ENCODE peak calls at places on chromosomes 5 and 9, in four cellular contexts. H is glutamatergic neuron, L is mucosa of gallbladder, P is islet precursor cell. V is an unnamed sample.

GRCh38 chr9:103522409-103522808 is 527.3 kb downstream of the CYLC2 start:
- DNase-seq in H (no peak), L (no peak), P (no peak), V (no peak)

GRCh38 chr9:121902483-121903135 is 190.5 kb downstream of the TTLL11 start:
- DNase-seq in L (peak; percentile 45), H (no peak), P (no peak), V (no peak)

GRCh38 chr5:74430910-74431309 is 209.6 kb downstream of the ENC1 start:
- DNase-seq in H (no peak), L (no peak), P (no peak), V (no peak)

GRCh38 chr5:174816858-174817257 is 92.5 kb downstream of the MSX2 start:
- DNase-seq in P (no peak), L (no peak), H (no peak), V (no peak)

GRCh38 chr5:124583469-124584350 is 162.7 kb downstream of the ZNF608 start:
- DNase-seq in P (no peak), L (no peak), H (no peak), V (no peak)

GRCh38 chr5:16456103-16456832 is 9.3 kb downstream of the ZNF622 start:
- DNase-seq in P (no peak), H (no peak), L (peak; percentile 14), V (peak; percentile 88)

GRCh38 chr5:179732918-179733763 is 519 bp downstream of the MAML1 start:
- DNase-seq in H (peak; percentile 54), P (peak; percentile 71), L (peak; percentile 20), V (peak; percentile 71)

GRCh38 chr5:95392593-95393182 is 1.5 kb downstream of the FAM81B start:
- DNase-seq in L (no peak), P (no peak), H (no peak), V (peak; percentile 81)

GRCh38 chr5:135436856-135437795 is 10.0 kb downstream of the DCANP1 start:
- DNase-seq in L (no peak), H (no peak), P (peak; percentile 86), V (no peak)

GRCh38 chr5:57594436-57594835 is 111.8 kb upstream of the ACTBL2 start:
- DNase-seq in H (no peak), P (no peak), L (no peak), V (no peak)

GRCh38 chr5:179268399-179268952 is 76.8 kb downstream of the ADAMTS2 start:
- DNase-seq in P (peak; percentile 40), L (no peak), H (peak; percentile 11), V (no peak)

GRCh38 chr9:96320749-96321280 is 18.8 kb upstream of the HSD17B3 start:
- DNase-seq in H (no peak), P (no peak), L (no peak), V (peak; percentile 51)

GRCh38 chr9:133727876-133728441 is 10.2 kb downstream of the SARDH start:
- DNase-seq in P (no peak), L (no peak), H (peak; percentile 13), V (no peak)

GRCh38 chr5:131379723-131380122 is 115.9 kb downstream of the CDC42SE2 start:
- DNase-seq in P (no peak), H (no peak), L (peak; percentile 27), V (no peak)

GRCh38 chr5:95760291-95761191 is 29.4 kb downstream of the RHOBTB3 start:
- DNase-seq in L (no peak), P (no peak), H (no peak), V (peak; percentile 41)

GRCh38 chr9:90009447-90009846 is 404.6 kb downstream of the GADD45G start:
- DNase-seq in P (no peak), H (no peak), L (no peak), V (no peak)

GRCh38 chr5:155562153-155562552 is 548.6 kb downstream of the KIF4B start:
- DNase-seq in P (no peak), H (no peak), L (no peak), V (no peak)

V was measured in mesendoderm.